ENCODE peak calls at places on chromosomes 3 and 15, in seven cellular contexts. R is foreskin keratinocyte; K is naive B cell; W is breast epithelium; E is AG08396; Y is naive thymus-derived CD8-positive, alpha-beta T cell; G is adipocyte. S is an unnamed sample.
A peak's percentile ranks its signal among the peaks of the same experiment; 100 is the strongest.

GRCh38 chr3:113629941-113630340 is 66.5 kb downstream of the USF3 start:
- DNase-seq in R (no peak), K (no peak), W (no peak), E (no peak), Y (no peak), G (no peak), S (no peak)

GRCh38 chr3:62169871-62170660 is 203.3 kb downstream of the FEZF2 start:
- DNase-seq in R (peak; percentile 15), K (no peak), W (no peak), E (no peak), Y (no peak), G (no peak), S (no peak)

GRCh38 chr3:17431004-17431403 is 311.4 kb downstream of the TBC1D5 start:
- DNase-seq in R (peak; percentile 42), K (no peak), W (no peak), E (no peak), Y (no peak), G (peak; percentile 69), S (peak; percentile 9)

GRCh38 chr3:41274944-41275668 is 75.8 kb downstream of the CTNNB1 start:
- DNase-seq in R (peak; percentile 20), K (no peak), W (no peak), E (peak; percentile 63), Y (no peak), G (peak; percentile 64), S (peak; percentile 88)

GRCh38 chr3:65443739-65444447 is 594.8 kb downstream of the MAGI1 start:
- DNase-seq in R (no peak), K (no peak), W (no peak), E (no peak), Y (no peak), G (no peak), S (no peak)

GRCh38 chr15:90481023-90481422 is 48.7 kb upstream of the CRTC3 start:
- DNase-seq in R (no peak), K (peak; percentile 48), W (no peak), E (no peak), Y (peak; percentile 2), G (no peak), S (no peak)

GRCh38 chr3:170033489-170033888 is 4.3 kb upstream of the GPR160 start:
- DNase-seq in R (no peak), K (no peak), W (no peak), E (no peak), Y (peak; percentile 67), G (no peak), S (no peak)

GRCh38 chr15:66057089-66057488 is 187.8 kb downstream of the RAB11A start:
- DNase-seq in R (no peak), K (no peak), W (no peak), E (no peak), Y (no peak), G (no peak), S (no peak)

GRCh38 chr3:20141306-20141705 is 44.7 kb downstream of the SGO1 start:
- DNase-seq in R (no peak), K (no peak), W (no peak), E (no peak), Y (no peak), G (no peak), S (no peak)

GRCh38 chr15:66825731-66826130 is 123.7 kb downstream of the SMAD6 start:
- DNase-seq in R (no peak), K (no peak), W (no peak), E (no peak), Y (no peak), G (no peak), S (no peak)

GRCh38 chr3:115248274-115248673 is 101.2 kb upstream of the ZBTB20 start:
- DNase-seq in R (peak; percentile 12), K (no peak), W (no peak), E (peak; percentile 7), Y (no peak), G (peak; percentile 16), S (no peak)

GRCh38 chr3:125017406-125017805 is 38.4 kb downstream of the HEG1 start:
- DNase-seq in R (no peak), K (no peak), W (no peak), E (no peak), Y (no peak), G (no peak), S (no peak)

GRCh38 chr3:108387065-108387464 is 90.7 kb downstream of the HHLA2 start:
- DNase-seq in R (no peak), K (no peak), W (no peak), E (no peak), Y (no peak), G (no peak), S (no peak)

GRCh38 chr3:14453841-14454630 is 51.6 kb downstream of the SLC6A6 start:
- DNase-seq in R (no peak), K (peak; percentile 55), W (no peak), E (no peak), Y (no peak), G (no peak), S (no peak)

GRCh38 chr15:48974865-48975264 is 11.1 kb upstream of the SHC4 start:
- DNase-seq in R (no peak), K (no peak), W (no peak), E (no peak), Y (no peak), G (no peak), S (no peak)

GRCh38 chr3:93843981-93844380 is 129.7 kb downstream of the PROS1 start:
- DNase-seq in R (peak; percentile 82), K (no peak), W (peak; percentile 76), E (peak; percentile 39), Y (no peak), G (peak; percentile 77), S (no peak)

GRCh38 chr3:10448544-10448943 is 56.8 kb downstream of the ATP2B2 start:
- DNase-seq in R (no peak), K (no peak), W (no peak), E (no peak), Y (no peak), G (no peak), S (no peak)

GRCh38 chr15:70410371-70410975 is 312.8 kb upstream of the TLE3 start:
- DNase-seq in R (peak; percentile 78), K (no peak), W (no peak), E (no peak), Y (no peak), G (no peak), S (no peak)

GRCh38 chr15:57148236-57148635 is 228.1 kb upstream of the CGNL1 start:
- DNase-seq in R (no peak), K (no peak), W (no peak), E (no peak), Y (no peak), G (no peak), S (no peak)

GRCh38 chr3:196135693-196136639 is 54.1 kb upstream of the TFRC start:
- DNase-seq in R (peak; percentile 97), K (no peak), W (peak; percentile 92), E (peak; percentile 41), Y (no peak), G (peak; percentile 12), S (no peak)

GRCh38 chr3:38823186-38823585 is 7.2 kb upstream of the SCN10A start:
- DNase-seq in R (no peak), K (no peak), W (no peak), E (no peak), Y (no peak), G (no peak), S (no peak)

GRCh38 chr15:68441045-68441743 is 9.2 kb upstream of the ITGA11 start:
- DNase-seq in R (no peak), K (no peak), W (no peak), E (no peak), Y (no peak), G (no peak), S (no peak)

GRCh38 chr3:33364531-33365128 is 75.6 kb downstream of the UBP1 start:
- DNase-seq in R (no peak), K (no peak), W (no peak), E (peak; percentile 20), Y (no peak), G (peak; percentile 62), S (no peak)

GRCh38 chr3:8741581-8742355 is 8.2 kb downstream of the CAV3 start:
- DNase-seq in R (peak; percentile 49), K (no peak), W (peak; percentile 16), E (peak; percentile 83), Y (no peak), G (peak; percentile 81), S (peak; percentile 89)

S was measured in HepG2.